ENCODE peak calls at places on chromosome 2, in ten cellular contexts. F is renal cortical epithelial cell, D is A549, Y is adrenal gland, O is GM04504, I is NAMALWA, J is RWPE1, L is mammary epithelial cell, R is posterior vena cava, S is M059J. E is an unnamed sample.

GRCh38 chr2:71727562-71727961 is 274.2 kb downstream of the DYSF start:
- DNase-seq in J (peak; percentile 52), R (no peak), I (no peak), D (no peak), S (no peak), F (no peak), O (no peak), Y (no peak), L (peak; percentile 57), E (no peak)

GRCh38 chr2:94923196-94923595 is 52.0 kb downstream of the TEKT4 start:
- DNase-seq in J (peak; percentile 16), O (no peak), S (peak; percentile 24), D (no peak), F (no peak), I (no peak), R (no peak), Y (no peak), L (peak; percentile 56), E (no peak)

GRCh38 chr2:42795275-42795674 is 2.9 kb upstream of the HAAO start:
- DNase-seq in R (no peak), L (no peak), F (no peak), S (no peak), J (no peak), I (no peak), Y (no peak), O (no peak), D (no peak), E (no peak)

GRCh38 chr2:105775809-105776559 is 31.3 kb downstream of the NCK2 start:
- DNase-seq in D (no peak), Y (no peak), O (peak; percentile 24), R (peak; percentile 44), F (no peak), L (no peak), J (no peak), S (no peak), I (peak; percentile 63), E (no peak)

GRCh38 chr2:236507393-236508085 is 62.1 kb upstream of the ACKR3 start:
- DNase-seq in S (peak; percentile 56), Y (peak; percentile 72), O (no peak), I (no peak), J (peak; percentile 54), D (no peak), L (peak; percentile 61), F (peak; percentile 49), R (no peak), E (no peak)

GRCh38 chr2:3097804-3098203 is 279.8 kb downstream of the EIPR1 start:
- DNase-seq in J (no peak), O (no peak), R (no peak), F (no peak), I (no peak), S (no peak), D (no peak), L (no peak), Y (peak; percentile 34), E (no peak)

GRCh38 chr2:25294573-25295462 is 46.9 kb downstream of the DNMT3A start:
- DNase-seq in D (peak; percentile 24), R (peak; percentile 94), Y (peak; percentile 92), I (peak; percentile 85), J (peak; percentile 39), L (peak; percentile 27), S (no peak), O (no peak), F (peak; percentile 48), E (peak; percentile 52)

GRCh38 chr2:98769784-98770183 is 38.9 kb upstream of the MGAT4A start:
- DNase-seq in S (no peak), R (no peak), J (no peak), F (no peak), I (no peak), Y (peak; percentile 75), L (no peak), D (no peak), O (no peak), E (peak; percentile 68)

GRCh38 chr2:71559080-71559827 is 105.9 kb downstream of the DYSF start:
- DNase-seq in L (no peak), S (no peak), O (no peak), J (no peak), R (no peak), I (no peak), F (no peak), D (no peak), Y (no peak), E (no peak)

GRCh38 chr2:97765933-97766332 is 52.6 kb downstream of the ZAP70 start:
- DNase-seq in Y (no peak), J (no peak), I (no peak), S (no peak), L (no peak), F (peak; percentile 65), O (no peak), D (no peak), R (no peak), E (no peak)

GRCh38 chr2:169462896-169463695 is 16.2 kb upstream of the BBS5 start:
- DNase-seq in R (no peak), Y (no peak), S (peak; percentile 87), D (no peak), L (peak; percentile 58), I (no peak), O (peak; percentile 35), F (peak; percentile 60), J (peak; percentile 11), E (no peak)

GRCh38 chr2:56099967-56100366 is 83.8 kb upstream of the CCDC85A start:
- DNase-seq in S (no peak), D (no peak), O (no peak), I (no peak), L (no peak), J (no peak), F (no peak), R (no peak), Y (no peak), E (no peak)

GRCh38 chr2:42141687-42142475 is 27.3 kb upstream of the EML4 start:
- DNase-seq in R (peak; percentile 85), S (peak; percentile 82), Y (peak; percentile 73), F (peak; percentile 64), O (no peak), L (peak; percentile 33), I (no peak), J (no peak), D (peak; percentile 91), E (peak; percentile 67)

GRCh38 chr2:100589527-100589926 is 26.7 kb downstream of the PDCL3 start:
- DNase-seq in S (no peak), F (no peak), D (no peak), L (no peak), O (no peak), J (no peak), R (no peak), Y (peak; percentile 49), I (no peak), E (no peak)

GRCh38 chr2:121076885-121077549 is 208.0 kb downstream of the TFCP2L1 start:
- DNase-seq in S (peak; percentile 29), R (peak; percentile 90), I (peak; percentile 70), J (peak; percentile 72), D (peak; percentile 75), O (no peak), L (peak; percentile 56), Y (peak; percentile 77), F (no peak), E (peak; percentile 61)

GRCh38 chr2:55120634-55121359 is 70.5 kb upstream of the RTN4 start:
- DNase-seq in S (no peak), F (no peak), L (no peak), O (no peak), J (no peak), I (peak; percentile 30), R (peak; percentile 85), Y (no peak), D (no peak), E (no peak)

GRCh38 chr2:181683518-181684453 is 3.5 kb upstream of the NEUROD1 start:
- DNase-seq in S (peak; percentile 83), R (peak; percentile 64), O (no peak), I (no peak), L (peak; percentile 32), Y (no peak), J (peak; percentile 23), F (peak; percentile 15), D (no peak), E (no peak)

GRCh38 chr2:159571540-159572260 is 44.6 kb downstream of the BAZ2B start:
- DNase-seq in L (peak; percentile 12), Y (no peak), O (peak; percentile 32), D (no peak), I (no peak), R (no peak), F (no peak), S (no peak), J (no peak), E (no peak)

E was measured in small intestine.